ENCODE peak calls at places on chromosomes 6 and 20, in five cellular contexts. One of them, this sample, is unnamed.

GRCh38 chr20:17968366-17969275 is at the start of the genes MGME1 and SNX5:
- DNase-seq in CD14-positive monocyte: peak; percentile 99
- DNase-seq in endodermal cell: peak; percentile 100
- DNase-seq in progenitor cell of endocrine pancreas: peak; percentile 98
- DNase-seq in mesothelial cell of epicardium: peak; percentile 98
- DNase-seq in this sample: peak; percentile 100

GRCh38 chr20:37564388-37565133 is 36.9 kb upstream of the BLCAP start:
- DNase-seq in CD14-positive monocyte: no peak
- DNase-seq in endodermal cell: peak; percentile 91
- DNase-seq in progenitor cell of endocrine pancreas: peak; percentile 67
- DNase-seq in mesothelial cell of epicardium: peak; percentile 61
- DNase-seq in this sample: peak; percentile 41

GRCh38 chr20:21183722-21184121 is 57.8 kb downstream of the KIZ start:
- DNase-seq in CD14-positive monocyte: no peak
- DNase-seq in endodermal cell: no peak
- DNase-seq in progenitor cell of endocrine pancreas: no peak
- DNase-seq in mesothelial cell of epicardium: no peak
- DNase-seq in this sample: no peak

GRCh38 chr6:26183581-26184408 is 96.6 kb downstream of the HFE start:
- DNase-seq in CD14-positive monocyte: no peak
- DNase-seq in endodermal cell: peak; percentile 91
- DNase-seq in progenitor cell of endocrine pancreas: no peak
- DNase-seq in mesothelial cell of epicardium: no peak
- DNase-seq in this sample: peak; percentile 81

GRCh38 chr20:59376109-59376841 is 75.9 kb downstream of the EDN3 start:
- DNase-seq in CD14-positive monocyte: no peak
- DNase-seq in endodermal cell: no peak
- DNase-seq in progenitor cell of endocrine pancreas: no peak
- DNase-seq in mesothelial cell of epicardium: no peak
- DNase-seq in this sample: no peak

GRCh38 chr20:53693265-53693871 is 99.7 kb upstream of the ZNF217 start:
- DNase-seq in CD14-positive monocyte: no peak
- DNase-seq in endodermal cell: no peak
- DNase-seq in progenitor cell of endocrine pancreas: no peak
- DNase-seq in mesothelial cell of epicardium: no peak
- DNase-seq in this sample: no peak

GRCh38 chr6:163260911-163261310 is 153.6 kb upstream of the QKI start:
- DNase-seq in CD14-positive monocyte: no peak
- DNase-seq in endodermal cell: peak; percentile 71
- DNase-seq in progenitor cell of endocrine pancreas: no peak
- DNase-seq in mesothelial cell of epicardium: no peak
- DNase-seq in this sample: no peak

GRCh38 chr6:15956205-15957106 is 172.4 kb upstream of the MYLIP start:
- DNase-seq in CD14-positive monocyte: no peak
- DNase-seq in endodermal cell: no peak
- DNase-seq in progenitor cell of endocrine pancreas: no peak
- DNase-seq in mesothelial cell of epicardium: no peak
- DNase-seq in this sample: no peak

GRCh38 chr6:692858-693736 is at the start of gene EXOC2:
- DNase-seq in CD14-positive monocyte: peak; percentile 75
- DNase-seq in endodermal cell: peak; percentile 95
- DNase-seq in progenitor cell of endocrine pancreas: peak; percentile 78
- DNase-seq in mesothelial cell of epicardium: peak; percentile 76
- DNase-seq in this sample: peak; percentile 98

GRCh38 chr6:4180653-4181255 is 45.4 kb upstream of the ECI2 start:
- DNase-seq in CD14-positive monocyte: no peak
- DNase-seq in endodermal cell: no peak
- DNase-seq in progenitor cell of endocrine pancreas: no peak
- DNase-seq in mesothelial cell of epicardium: no peak
- DNase-seq in this sample: no peak

GRCh38 chr20:50794181-50794845 is 548 bp upstream of the BCAS4 start:
- DNase-seq in CD14-positive monocyte: no peak
- DNase-seq in endodermal cell: no peak
- DNase-seq in progenitor cell of endocrine pancreas: peak; percentile 14
- DNase-seq in mesothelial cell of epicardium: no peak
- DNase-seq in this sample: no peak

GRCh38 chr6:22598386-22598785 is 29.0 kb downstream of the HDGFL1 start:
- DNase-seq in CD14-positive monocyte: no peak
- DNase-seq in endodermal cell: no peak
- DNase-seq in progenitor cell of endocrine pancreas: no peak
- DNase-seq in mesothelial cell of epicardium: no peak
- DNase-seq in this sample: no peak

GRCh38 chr6:131001945-131002661 is 60.9 kb downstream of the EPB41L2 start:
- DNase-seq in CD14-positive monocyte: no peak
- DNase-seq in endodermal cell: no peak
- DNase-seq in progenitor cell of endocrine pancreas: no peak
- DNase-seq in mesothelial cell of epicardium: no peak
- DNase-seq in this sample: no peak

GRCh38 chr6:23454090-23454998 is 671.7 kb upstream of the NRSN1 start:
- DNase-seq in CD14-positive monocyte: no peak
- DNase-seq in endodermal cell: no peak
- DNase-seq in progenitor cell of endocrine pancreas: no peak
- DNase-seq in mesothelial cell of epicardium: no peak
- DNase-seq in this sample: no peak

GRCh38 chr6:155103816-155104366 is 108.8 kb downstream of the TIAM2 start:
- DNase-seq in CD14-positive monocyte: no peak
- DNase-seq in endodermal cell: peak; percentile 47
- DNase-seq in progenitor cell of endocrine pancreas: no peak
- DNase-seq in mesothelial cell of epicardium: no peak
- DNase-seq in this sample: no peak

GRCh38 chr20:17898548-17898994 is 70.0 kb downstream of the SNX5 start:
- DNase-seq in CD14-positive monocyte: peak; percentile 51
- DNase-seq in endodermal cell: peak; percentile 90
- DNase-seq in progenitor cell of endocrine pancreas: peak; percentile 54
- DNase-seq in mesothelial cell of epicardium: peak; percentile 49
- DNase-seq in this sample: peak; percentile 65

GRCh38 chr20:41145821-41146620 is 8.7 kb downstream of the PLCG1 start:
- DNase-seq in CD14-positive monocyte: no peak
- DNase-seq in endodermal cell: no peak
- DNase-seq in progenitor cell of endocrine pancreas: no peak
- DNase-seq in mesothelial cell of epicardium: no peak
- DNase-seq in this sample: peak; percentile 72

GRCh38 chr6:17998003-17998402 is 10.6 kb upstream of the KIF13A start:
- DNase-seq in CD14-positive monocyte: no peak
- DNase-seq in endodermal cell: peak; percentile 24
- DNase-seq in progenitor cell of endocrine pancreas: no peak
- DNase-seq in mesothelial cell of epicardium: no peak
- DNase-seq in this sample: no peak

GRCh38 chr20:25452333-25452732 is 44.9 kb downstream of the GINS1 start:
- DNase-seq in CD14-positive monocyte: no peak
- DNase-seq in endodermal cell: peak; percentile 28
- DNase-seq in progenitor cell of endocrine pancreas: no peak
- DNase-seq in mesothelial cell of epicardium: no peak
- DNase-seq in this sample: no peak

GRCh38 chr20:58145506-58146080 is 82.9 kb downstream of the ANKRD60 start:
- DNase-seq in CD14-positive monocyte: no peak
- DNase-seq in endodermal cell: peak; percentile 38
- DNase-seq in progenitor cell of endocrine pancreas: no peak
- DNase-seq in mesothelial cell of epicardium: no peak
- DNase-seq in this sample: no peak

GRCh38 chr6:125952764-125953501 is 3.6 kb upstream of the HINT3 start:
- DNase-seq in CD14-positive monocyte: no peak
- DNase-seq in endodermal cell: peak; percentile 91
- DNase-seq in progenitor cell of endocrine pancreas: no peak
- DNase-seq in mesothelial cell of epicardium: no peak
- DNase-seq in this sample: no peak

GRCh38 chr20:24754691-24755090 is 194.4 kb upstream of the CST7 start:
- DNase-seq in CD14-positive monocyte: no peak
- DNase-seq in endodermal cell: peak; percentile 17
- DNase-seq in progenitor cell of endocrine pancreas: no peak
- DNase-seq in mesothelial cell of epicardium: no peak
- DNase-seq in this sample: no peak

GRCh38 chr6:90221403-90221802 is 75.2 kb downstream of the BACH2 start:
- DNase-seq in CD14-positive monocyte: no peak
- DNase-seq in endodermal cell: no peak
- DNase-seq in progenitor cell of endocrine pancreas: no peak
- DNase-seq in mesothelial cell of epicardium: no peak
- DNase-seq in this sample: no peak

GRCh38 chr6:169086020-169086419 is 167.6 kb downstream of the THBS2 start:
- DNase-seq in CD14-positive monocyte: no peak
- DNase-seq in endodermal cell: no peak
- DNase-seq in progenitor cell of endocrine pancreas: no peak
- DNase-seq in mesothelial cell of epicardium: no peak
- DNase-seq in this sample: no peak

GRCh38 chr20:48717095-48717958 is 110.5 kb downstream of the PREX1 start:
- DNase-seq in CD14-positive monocyte: no peak
- DNase-seq in endodermal cell: no peak
- DNase-seq in progenitor cell of endocrine pancreas: no peak
- DNase-seq in mesothelial cell of epicardium: no peak
- DNase-seq in this sample: peak; percentile 28

GRCh38 chr6:34459899-34460593 is 5.8 kb upstream of the PACSIN1 start:
- DNase-seq in CD14-positive monocyte: no peak
- DNase-seq in endodermal cell: peak; percentile 86
- DNase-seq in progenitor cell of endocrine pancreas: no peak
- DNase-seq in mesothelial cell of epicardium: no peak
- DNase-seq in this sample: no peak

GRCh38 chr20:50558483-50558925 is 48.3 kb downstream of the PTPN1 start:
- DNase-seq in CD14-positive monocyte: no peak
- DNase-seq in endodermal cell: no peak
- DNase-seq in progenitor cell of endocrine pancreas: no peak
- DNase-seq in mesothelial cell of epicardium: no peak
- DNase-seq in this sample: no peak

GRCh38 chr6:106927531-106928398 is 46.8 kb downstream of the CD24 start:
- DNase-seq in CD14-positive monocyte: no peak
- DNase-seq in endodermal cell: peak; percentile 91
- DNase-seq in progenitor cell of endocrine pancreas: peak; percentile 68
- DNase-seq in mesothelial cell of epicardium: peak; percentile 62
- DNase-seq in this sample: no peak

GRCh38 chr6:34273242-34273805 is 24.5 kb upstream of the SMIM29 start:
- DNase-seq in CD14-positive monocyte: no peak
- DNase-seq in endodermal cell: no peak
- DNase-seq in progenitor cell of endocrine pancreas: no peak
- DNase-seq in mesothelial cell of epicardium: no peak
- DNase-seq in this sample: peak; percentile 53

GRCh38 chr6:11974089-11974488 is 38.0 kb upstream of the HIVEP1 start:
- DNase-seq in CD14-positive monocyte: no peak
- DNase-seq in endodermal cell: no peak
- DNase-seq in progenitor cell of endocrine pancreas: no peak
- DNase-seq in mesothelial cell of epicardium: no peak
- DNase-seq in this sample: no peak

GRCh38 chr6:22826961-22827360 is 257.6 kb downstream of the HDGFL1 start:
- DNase-seq in CD14-positive monocyte: no peak
- DNase-seq in endodermal cell: no peak
- DNase-seq in progenitor cell of endocrine pancreas: no peak
- DNase-seq in mesothelial cell of epicardium: no peak
- DNase-seq in this sample: no peak

DNA sequence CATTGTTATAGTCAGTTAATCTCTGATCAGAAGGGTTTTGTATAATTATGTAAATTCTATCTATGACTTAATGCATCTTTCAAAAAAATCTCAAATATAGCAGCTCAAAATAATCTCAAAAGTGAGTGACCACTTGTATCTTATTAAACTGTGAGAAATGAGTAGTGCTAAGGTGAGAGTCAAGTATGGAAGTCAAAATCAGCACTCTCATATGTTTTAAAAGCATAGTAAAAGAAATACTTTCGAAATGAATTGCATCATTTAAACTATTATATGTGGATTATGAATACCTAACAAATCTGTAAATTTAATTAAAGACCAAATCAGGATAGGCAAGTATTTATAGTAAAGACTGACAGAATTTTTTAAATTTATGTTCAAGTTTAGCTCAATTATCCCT is 645.6 kb downstream of the PHF3 start:
- DNase-seq in CD14-positive monocyte: no peak
- DNase-seq in endodermal cell: no peak
- DNase-seq in progenitor cell of endocrine pancreas: no peak
- DNase-seq in mesothelial cell of epicardium: no peak
- DNase-seq in this sample: no peak
- TF ChIP-seq CTCF in CD14-positive monocyte: no peak
- TF ChIP-seq CTCF in endodermal cell: no peak
- TF ChIP-seq CTCF in progenitor cell of endocrine pancreas: no peak
- TF ChIP-seq CTCF in mesothelial cell of epicardium: no peak
- TF ChIP-seq CTCF in this sample: no peak

GRCh38 chr20:39105551-39105950 is 143.4 kb downstream of the DHX35 start:
- DNase-seq in CD14-positive monocyte: no peak
- DNase-seq in endodermal cell: no peak
- DNase-seq in progenitor cell of endocrine pancreas: no peak
- DNase-seq in mesothelial cell of epicardium: no peak
- DNase-seq in this sample: no peak
- TF ChIP-seq CTCF in CD14-positive monocyte: no peak
- TF ChIP-seq CTCF in endodermal cell: peak; percentile 44
- TF ChIP-seq CTCF in progenitor cell of endocrine pancreas: no peak
- TF ChIP-seq CTCF in mesothelial cell of epicardium: no peak
- TF ChIP-seq CTCF in this sample: no peak

DNA sequence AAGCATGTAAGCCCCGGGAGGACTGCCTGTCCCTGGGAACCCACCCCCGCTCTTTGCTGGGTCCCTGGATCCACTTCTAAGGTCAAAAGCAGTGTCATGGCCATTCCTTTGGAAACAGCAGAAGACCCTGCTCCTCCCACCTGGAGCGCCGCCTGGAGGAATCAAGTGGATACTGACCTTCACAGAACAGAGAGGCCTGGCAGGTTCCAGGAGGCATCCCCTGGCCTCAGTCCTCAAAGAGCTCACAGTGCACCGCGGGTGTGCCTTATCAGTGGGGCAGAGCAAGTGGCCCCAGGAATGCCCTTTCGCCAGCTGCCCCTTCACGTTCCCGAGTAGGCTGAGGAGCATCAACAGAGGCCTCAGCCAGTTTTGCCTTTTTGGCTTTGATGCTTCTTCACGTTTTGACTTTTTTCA is 11.1 kb upstream of the SLC4A11 start:
- DNase-seq in CD14-positive monocyte: no peak
- DNase-seq in endodermal cell: peak; percentile 94
- DNase-seq in progenitor cell of endocrine pancreas: no peak
- DNase-seq in mesothelial cell of epicardium: no peak
- DNase-seq in this sample: peak; percentile 58
- TF ChIP-seq CTCF in CD14-positive monocyte: no peak
- TF ChIP-seq CTCF in endodermal cell: peak; percentile 89
- TF ChIP-seq CTCF in progenitor cell of endocrine pancreas: peak; percentile 58
- TF ChIP-seq CTCF in mesothelial cell of epicardium: no peak
- TF ChIP-seq CTCF in this sample: no peak

GRCh38 chr6:122580731-122581130 is 29.5 kb upstream of the PKIB start:
- DNase-seq in CD14-positive monocyte: no peak
- DNase-seq in endodermal cell: no peak
- DNase-seq in progenitor cell of endocrine pancreas: no peak
- DNase-seq in mesothelial cell of epicardium: no peak
- DNase-seq in this sample: no peak
- TF ChIP-seq CTCF in CD14-positive monocyte: no peak
- TF ChIP-seq CTCF in endodermal cell: peak; percentile 57
- TF ChIP-seq CTCF in progenitor cell of endocrine pancreas: no peak
- TF ChIP-seq CTCF in mesothelial cell of epicardium: no peak
- TF ChIP-seq CTCF in this sample: no peak

This sample was measured in left lung.